ENCODE peak calls at places on chromosomes 4 and X, in four cellular contexts. One of them, this sample, is unnamed.

GRCh38 chrX:43735957-43736356 is 79.9 kb downstream of the MAOA start:
- DNase-seq in HCT116: no peak
- DNase-seq in stimulated activated CD8-positive, alpha-beta memory T cell treated with anti-CD3 and anti-CD28 coated beads, Interleukin-7, amount 100 ng/mL, for 1 hour: no peak
- DNase-seq in naive B cell: no peak
- DNase-seq in this sample: no peak

GRCh38 chr4:85406185-85406584 is 68.8 kb upstream of the ARHGAP24 start:
- DNase-seq in HCT116: no peak
- DNase-seq in stimulated activated CD8-positive, alpha-beta memory T cell treated with anti-CD3 and anti-CD28 coated beads, Interleukin-7, amount 100 ng/mL, for 1 hour: no peak
- DNase-seq in naive B cell: no peak
- DNase-seq in this sample: no peak

GRCh38 chrX:70479197-70479969 is 34.7 kb downstream of the DLG3 start:
- DNase-seq in HCT116: no peak
- DNase-seq in stimulated activated CD8-positive, alpha-beta memory T cell treated with anti-CD3 and anti-CD28 coated beads, Interleukin-7, amount 100 ng/mL, for 1 hour: no peak
- DNase-seq in naive B cell: no peak
- DNase-seq in this sample: peak; percentile 38

GRCh38 chr4:41204400-41204978 is 9.9 kb downstream of the APBB2 start:
- DNase-seq in HCT116: peak; percentile 67
- DNase-seq in stimulated activated CD8-positive, alpha-beta memory T cell treated with anti-CD3 and anti-CD28 coated beads, Interleukin-7, amount 100 ng/mL, for 1 hour: no peak
- DNase-seq in naive B cell: no peak
- DNase-seq in this sample: no peak

GRCh38 chrX:49618574-49618973 is 19.8 kb downstream of the GAGE1 start:
- DNase-seq in HCT116: no peak
- DNase-seq in stimulated activated CD8-positive, alpha-beta memory T cell treated with anti-CD3 and anti-CD28 coated beads, Interleukin-7, amount 100 ng/mL, for 1 hour: no peak
- DNase-seq in naive B cell: no peak
- DNase-seq in this sample: no peak

GRCh38 chrX:13790206-13791131 is 26.4 kb downstream of the GPM6B start:
- DNase-seq in HCT116: no peak
- DNase-seq in stimulated activated CD8-positive, alpha-beta memory T cell treated with anti-CD3 and anti-CD28 coated beads, Interleukin-7, amount 100 ng/mL, for 1 hour: no peak
- DNase-seq in naive B cell: no peak
- DNase-seq in this sample: no peak

GRCh38 chrX:150643271-150643670 is 49.9 kb upstream of the MTMR1 start:
- DNase-seq in HCT116: no peak
- DNase-seq in stimulated activated CD8-positive, alpha-beta memory T cell treated with anti-CD3 and anti-CD28 coated beads, Interleukin-7, amount 100 ng/mL, for 1 hour: no peak
- DNase-seq in naive B cell: no peak
- DNase-seq in this sample: no peak

GRCh38 chr4:153014460-153014859 is 78.3 kb downstream of the FHDC1 start:
- DNase-seq in HCT116: no peak
- DNase-seq in stimulated activated CD8-positive, alpha-beta memory T cell treated with anti-CD3 and anti-CD28 coated beads, Interleukin-7, amount 100 ng/mL, for 1 hour: no peak
- DNase-seq in naive B cell: no peak
- DNase-seq in this sample: no peak

GRCh38 chrX:149962859-149963757 is 24.8 kb upstream of the EOLA2 start:
- DNase-seq in HCT116: peak; percentile 45
- DNase-seq in stimulated activated CD8-positive, alpha-beta memory T cell treated with anti-CD3 and anti-CD28 coated beads, Interleukin-7, amount 100 ng/mL, for 1 hour: no peak
- DNase-seq in naive B cell: no peak
- DNase-seq in this sample: peak; percentile 72

GRCh38 chr4:121200795-121201472 is 36.8 kb upstream of the TNIP3 start:
- DNase-seq in HCT116: no peak
- DNase-seq in stimulated activated CD8-positive, alpha-beta memory T cell treated with anti-CD3 and anti-CD28 coated beads, Interleukin-7, amount 100 ng/mL, for 1 hour: no peak
- DNase-seq in naive B cell: no peak
- DNase-seq in this sample: no peak

GRCh38 chrX:7054219-7055206 is 93.0 kb upstream of the STS start:
- DNase-seq in HCT116: no peak
- DNase-seq in stimulated activated CD8-positive, alpha-beta memory T cell treated with anti-CD3 and anti-CD28 coated beads, Interleukin-7, amount 100 ng/mL, for 1 hour: no peak
- DNase-seq in naive B cell: no peak
- DNase-seq in this sample: no peak

GRCh38 chr4:57044279-57044678 is 65.6 kb downstream of the POLR2B start:
- DNase-seq in HCT116: no peak
- DNase-seq in stimulated activated CD8-positive, alpha-beta memory T cell treated with anti-CD3 and anti-CD28 coated beads, Interleukin-7, amount 100 ng/mL, for 1 hour: no peak
- DNase-seq in naive B cell: no peak
- DNase-seq in this sample: no peak

GRCh38 chr4:88003261-88003660 is 4.2 kb upstream of the PKD2 start:
- DNase-seq in HCT116: no peak
- DNase-seq in stimulated activated CD8-positive, alpha-beta memory T cell treated with anti-CD3 and anti-CD28 coated beads, Interleukin-7, amount 100 ng/mL, for 1 hour: no peak
- DNase-seq in naive B cell: no peak
- DNase-seq in this sample: no peak

GRCh38 chr4:114729339-114729738 is 130.7 kb downstream of the UGT8 start:
- DNase-seq in HCT116: no peak
- DNase-seq in stimulated activated CD8-positive, alpha-beta memory T cell treated with anti-CD3 and anti-CD28 coated beads, Interleukin-7, amount 100 ng/mL, for 1 hour: no peak
- DNase-seq in naive B cell: no peak
- DNase-seq in this sample: no peak

GRCh38 chrX:15916704-15917084 is 62.1 kb upstream of the AP1S2 start:
- DNase-seq in HCT116: no peak
- DNase-seq in stimulated activated CD8-positive, alpha-beta memory T cell treated with anti-CD3 and anti-CD28 coated beads, Interleukin-7, amount 100 ng/mL, for 1 hour: no peak
- DNase-seq in naive B cell: no peak
- DNase-seq in this sample: no peak

This sample was measured in NCI-H460.